ENCODE peak calls at places on chromosomes 7 and 10, in nine cellular contexts. X is psoas muscle, D is ovary, O is uterus, I is osteoblast, P is adrenal gland, F is brain microvascular endothelial cell, S is PC-9, J is GM23338. Z is an unnamed sample.

GRCh38 chr10:63887026-63887589 is 365.9 kb downstream of the REEP3 start:
- DNase-seq in X (no peak), D (no peak), O (no peak), I (no peak), P (no peak), F (no peak), S (no peak), J (peak), Z (no peak)

GRCh38 chr10:43403911-43404674 is 4.9 kb downstream of the HNRNPF start:
- DNase-seq in X (no peak), D (no peak), O (no peak), I (no peak), P (no peak), F (no peak), S (peak), J (no peak), Z (no peak)

GRCh38 chr7:29574659-29575058 is 11.0 kb downstream of the PRR15 start:
- DNase-seq in X (no peak), D (no peak), O (no peak), I (no peak), P (no peak), F (no peak), S (no peak), J (no peak), Z (no peak)

GRCh38 chr7:130127404-130128395 is 57.4 kb downstream of the KLHDC10 start:
- DNase-seq in X (no peak), D (no peak), O (no peak), I (no peak), P (no peak), F (no peak), S (no peak), J (no peak), Z (no peak)

GRCh38 chr7:29345590-29345989 is 151.0 kb downstream of the CHN2 start:
- DNase-seq in X (peak), D (no peak), O (no peak), I (no peak), P (peak), F (peak), S (no peak), J (peak), Z (peak)

GRCh38 chr7:99525713-99526440 is 21.4 kb downstream of the ZKSCAN5 start:
- DNase-seq in X (no peak), D (no peak), O (no peak), I (no peak), P (no peak), F (peak), S (no peak), J (peak), Z (no peak)

GRCh38 chr7:23220690-23221305 is 25.8 kb upstream of the GPNMB start:
- DNase-seq in X (no peak), D (no peak), O (no peak), I (no peak), P (no peak), F (no peak), S (no peak), J (no peak), Z (no peak)

GRCh38 chr10:124416733-124417132 is 2.0 kb downstream of the OAT start:
- DNase-seq in X (no peak), D (peak), O (no peak), I (peak), P (no peak), F (no peak), S (no peak), J (no peak), Z (no peak)

GRCh38 chr7:134813668-134814067 is 34.2 kb downstream of the CALD1 start:
- DNase-seq in X (no peak), D (no peak), O (no peak), I (no peak), P (no peak), F (peak), S (no peak), J (no peak), Z (no peak)

GRCh38 chr7:158802535-158803199 is 26.6 kb downstream of the ESYT2 start:
- DNase-seq in X (no peak), D (no peak), O (no peak), I (no peak), P (no peak), F (no peak), S (peak), J (no peak), Z (no peak)

GRCh38 chr7:77271766-77272165 is 72.1 kb upstream of the FGL2 start:
- DNase-seq in X (no peak), D (no peak), O (no peak), I (no peak), P (no peak), F (no peak), S (no peak), J (no peak), Z (no peak)

GRCh38 chr7:151062399-151063211 is 3.2 kb downstream of the SLC4A2 start:
- DNase-seq in X (peak), D (peak), O (peak), I (peak), P (peak), F (peak), S (peak), J (peak), Z (peak)

GRCh38 chr7:2613926-2614613 is 17.7 kb upstream of the TTYH3 start:
- DNase-seq in X (peak), D (peak), O (peak), I (peak), P (peak), F (no peak), S (no peak), J (no peak), Z (peak)

GRCh38 chr7:131249003-131249402 is 78.7 kb upstream of the MKLN1 start:
- DNase-seq in X (peak), D (peak), O (peak), I (peak), P (peak), F (peak), S (peak), J (no peak), Z (peak)

GRCh38 chr7:127702253-127702652 is 50.3 kb downstream of the SND1 start:
- DNase-seq in X (no peak), D (no peak), O (no peak), I (no peak), P (no peak), F (no peak), S (no peak), J (no peak), Z (no peak)

GRCh38 chr10:82982110-82982608 is 1107.2 kb downstream of the NRG3 start:
- DNase-seq in X (no peak), D (no peak), O (no peak), I (peak), P (no peak), F (peak), S (no peak), J (no peak), Z (no peak)

GRCh38 chr7:151814400-151814914 is 62.5 kb downstream of the PRKAG2 start:
- DNase-seq in X (no peak), D (no peak), O (no peak), I (no peak), P (no peak), F (no peak), S (no peak), J (peak), Z (no peak)

GRCh38 chr7:101126651-101127459 is at the start of gene SERPINE1:
- DNase-seq in X (peak), D (peak), O (peak), I (peak), P (peak), F (peak), S (peak), J (peak), Z (peak)

GRCh38 chr7:3112499-3113134 is 69.0 kb upstream of the CARD11 start:
- DNase-seq in X (no peak), D (no peak), O (no peak), I (no peak), P (no peak), F (no peak), S (no peak), J (no peak), Z (no peak)

GRCh38 chr10:7310076-7310475 is 100.8 kb downstream of the SFMBT2 start:
- DNase-seq in X (no peak), D (no peak), O (no peak), I (no peak), P (no peak), F (no peak), S (no peak), J (no peak), Z (no peak)

GRCh38 chr7:101302641-101303101 is 18.9 kb downstream of the IFT22 start:
- DNase-seq in X (no peak), D (no peak), O (no peak), I (no peak), P (no peak), F (no peak), S (no peak), J (peak), Z (no peak)

GRCh38 chr7:121049028-121049791 is 60.7 kb downstream of the CPED1 start:
- DNase-seq in X (no peak), D (no peak), O (no peak), I (no peak), P (no peak), F (no peak), S (no peak), J (peak), Z (no peak)

GRCh38 chr10:21265622-21266021 is 259.9 kb downstream of the SKIDA1 start:
- DNase-seq in X (no peak), D (no peak), O (no peak), I (no peak), P (no peak), F (peak), S (peak), J (no peak), Z (no peak)

GRCh38 chr10:73433538-73433867 is at the start of gene MSS51:
- DNase-seq in X (peak), D (no peak), O (no peak), I (no peak), P (no peak), F (no peak), S (no peak), J (no peak), Z (no peak)

GRCh38 chr10:68121020-68121743 is 11.9 kb downstream of the MYPN start:
- DNase-seq in X (no peak), D (no peak), O (no peak), I (no peak), P (no peak), F (no peak), S (no peak), J (no peak), Z (no peak)

GRCh38 chr10:79202188-79203013 is 133.6 kb downstream of the ZMIZ1 start:
- DNase-seq in X (no peak), D (no peak), O (no peak), I (peak), P (no peak), F (no peak), S (peak), J (peak), Z (peak)

GRCh38 chr10:62573929-62574328 is 199.8 kb downstream of the ZNF365 start:
- DNase-seq in X (no peak), D (no peak), O (no peak), I (peak), P (no peak), F (no peak), S (no peak), J (no peak), Z (no peak)

GRCh38 chr7:67917118-67917755 is 920.6 kb downstream of the TYW1 start:
- DNase-seq in X (no peak), D (no peak), O (no peak), I (no peak), P (no peak), F (no peak), S (no peak), J (no peak), Z (no peak)

GRCh38 chr10:110649652-110650264 is 5.6 kb downstream of the RBM20 start:
- DNase-seq in X (no peak), D (no peak), O (no peak), I (no peak), P (no peak), F (no peak), S (no peak), J (no peak), Z (no peak)

GRCh38 chr10:30705086-30705624 is 75.6 kb upstream of the LYZL2 start:
- DNase-seq in X (no peak), D (no peak), O (no peak), I (no peak), P (no peak), F (no peak), S (no peak), J (no peak), Z (no peak)

GRCh38 chr7:130208511-130208910 is 851 bp downstream of the SSMEM1 start:
- DNase-seq in X (no peak), D (no peak), O (no peak), I (no peak), P (no peak), F (no peak), S (no peak), J (no peak), Z (no peak)

GRCh38 chr7:152949198-152949597 is 189.6 kb downstream of the ACTR3B start:
- DNase-seq in X (no peak), D (no peak), O (no peak), I (no peak), P (no peak), F (no peak), S (no peak), J (no peak), Z (no peak)

GRCh38 chr7:22208806-22209205 is 148.1 kb downstream of the RAPGEF5 start:
- DNase-seq in X (no peak), D (no peak), O (no peak), I (no peak), P (no peak), F (no peak), S (no peak), J (no peak), Z (no peak)

GRCh38 chr10:112275512-112276245 is 7.5 kb upstream of the TECTB start:
- DNase-seq in X (no peak), D (no peak), O (no peak), I (no peak), P (no peak), F (no peak), S (no peak), J (no peak), Z (no peak)

GRCh38 chr7:131027287-131027773 is 293.3 kb upstream of the KLF14 start:
- DNase-seq in X (peak), D (peak), O (peak), I (peak), P (no peak), F (no peak), S (no peak), J (no peak), Z (no peak)

GRCh38 chr10:89738551-89739209 is 37.3 kb downstream of the KIF20B start:
- DNase-seq in X (no peak), D (no peak), O (no peak), I (no peak), P (no peak), F (no peak), S (no peak), J (no peak), Z (no peak)

GRCh38 chr10:62990126-62990525 is 143.0 kb upstream of the NRBF2 start:
- DNase-seq in X (no peak), D (no peak), O (no peak), I (no peak), P (no peak), F (no peak), S (no peak), J (no peak), Z (no peak)

DNA sequence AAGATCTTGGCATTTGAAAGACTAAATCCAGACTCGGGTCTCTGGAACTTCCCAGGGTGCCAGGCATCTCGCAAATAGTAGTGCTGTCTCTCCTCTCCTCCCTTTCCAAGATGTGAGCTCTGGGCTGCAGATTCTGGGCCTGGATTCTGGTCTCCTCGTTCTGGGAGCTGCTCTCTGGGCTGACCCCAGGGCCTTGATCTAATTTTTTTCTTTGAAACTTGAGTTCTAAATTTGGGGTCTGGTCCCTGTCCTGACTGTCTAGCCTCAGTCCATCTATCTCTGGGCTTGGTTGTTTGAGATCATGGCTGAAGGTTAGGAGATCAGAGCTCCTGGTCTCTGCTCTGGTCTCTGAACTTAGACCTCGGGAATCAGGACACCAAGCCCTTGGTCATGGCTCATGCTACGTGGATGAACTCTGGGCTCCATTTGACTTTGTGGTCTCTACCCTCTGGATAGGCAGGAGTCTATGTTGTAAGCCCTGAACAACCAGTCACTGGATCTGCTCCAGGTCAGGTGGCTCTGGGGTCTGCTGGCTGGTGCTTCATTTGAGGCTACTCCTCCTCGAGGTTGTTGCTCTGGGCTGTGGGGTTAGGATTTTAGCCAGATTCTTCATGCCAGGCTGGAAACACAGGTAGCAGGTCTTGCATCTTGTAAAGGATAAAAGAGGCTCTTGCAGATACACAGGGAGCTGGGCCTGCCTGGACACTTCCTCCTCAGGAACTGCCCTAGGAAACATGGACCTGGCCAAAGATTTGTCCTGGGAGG is 8.0 kb upstream of the MBL2 start:
- DNase-seq in X (no peak), D (no peak), O (no peak), I (no peak), P (no peak), F (no peak), S (no peak), J (no peak), Z (no peak)
- TF ChIP-seq CTCF in X (no peak), D (no peak), O (no peak), I (no peak), P (no peak), F (no peak), S (peak), J (no peak), Z (no peak)

DNA sequence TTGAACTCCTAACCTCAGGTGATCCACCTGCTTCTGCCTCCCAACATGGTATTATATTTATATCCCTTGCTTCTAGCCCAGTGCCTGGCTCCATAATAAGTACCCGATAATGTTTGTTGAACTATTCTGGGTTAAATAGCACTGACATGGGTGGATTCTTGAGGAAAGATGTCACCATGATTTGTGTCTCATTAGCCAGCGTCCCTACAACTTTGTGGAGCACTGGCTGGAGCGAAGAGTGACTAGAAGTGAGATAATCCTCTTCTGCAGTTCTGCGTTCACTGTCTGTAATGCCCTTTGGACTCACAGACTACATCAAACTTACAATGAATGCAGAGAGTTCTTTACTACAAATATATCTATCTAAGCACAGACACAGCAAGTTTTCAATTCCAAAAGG is 16.9 kb upstream of the AKR1E2 start:
- DNase-seq in X (no peak), D (no peak), O (no peak), I (no peak), P (no peak), F (no peak), S (no peak), J (no peak), Z (no peak)
- H3K27ac ChIP-seq in X (no peak), D (no peak), O (no peak), I (peak), P (no peak), F (no peak), S (no peak), J (no peak), Z (no peak)

DNA sequence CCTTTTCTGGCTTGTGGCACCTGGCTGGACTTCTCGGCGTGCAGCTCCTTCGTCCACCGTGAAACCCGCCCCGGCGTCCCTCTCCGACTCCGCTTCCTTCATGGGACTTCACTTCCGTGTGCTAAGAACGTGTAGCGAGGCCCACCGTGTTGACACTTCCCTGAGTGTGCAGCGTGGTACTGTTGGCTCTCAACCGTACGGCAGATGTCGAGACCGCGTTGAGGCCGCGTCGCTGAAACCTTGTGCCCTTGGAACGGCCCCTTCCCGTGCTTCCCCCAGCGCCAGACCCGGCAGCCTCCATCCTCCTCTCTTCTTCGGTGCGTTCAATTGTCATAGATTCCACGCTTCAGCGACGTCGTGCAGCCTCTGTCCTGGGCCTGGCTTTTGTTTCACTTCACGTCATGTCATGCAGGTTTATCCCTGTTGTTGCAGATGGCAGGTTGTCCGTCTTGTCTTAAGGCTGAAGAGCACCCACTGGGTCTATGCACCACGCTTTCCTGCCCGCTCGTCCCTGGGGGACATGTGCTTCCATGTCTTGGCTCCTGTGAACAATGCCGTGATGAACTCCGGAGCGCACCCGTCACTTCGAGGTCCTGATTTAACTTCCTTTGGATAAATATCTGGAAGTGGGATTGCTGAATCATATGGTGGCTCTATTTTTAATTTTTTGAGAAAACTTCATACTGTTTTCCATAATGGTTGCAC is 465.3 kb downstream of the DNAJB6 start:
- DNase-seq in X (peak), D (no peak), O (no peak), I (no peak), P (no peak), F (no peak), S (no peak), J (no peak), Z (peak)
- TF ChIP-seq CTCF in X (no peak), D (no peak), O (no peak), I (no peak), P (no peak), F (no peak), S (no peak), J (no peak), Z (no peak)

GRCh38 chr7:30941582-30942310 is 22.0 kb upstream of the GHRHR start:
- DNase-seq in X (no peak), D (no peak), O (no peak), I (peak), P (no peak), F (no peak), S (no peak), J (no peak), Z (no peak)
- H3K27ac ChIP-seq in X (no peak), D (no peak), O (no peak), I (no peak), P (no peak), F (no peak), S (no peak), J (no peak), Z (no peak)